ENCODE peak calls at places on chromosomes 3 and 15, in six cellular contexts. I is GM12878, W is HepG2, B is SK-N-SH, D is HCT116, Q is K562. K is an unnamed sample.

GRCh38 chr15:52789601-52790165 is 453 bp downstream of the ONECUT1 start:
- DNase-seq in I (no peak), W (no peak), B (peak; percentile 67), D (no peak), Q (no peak), K (peak; percentile 46)

GRCh38 chr3:162292409-162292808 is 795.8 kb downstream of the OTOL1 start:
- DNase-seq in I (no peak), W (no peak), B (no peak), D (no peak), Q (no peak), K (no peak)

GRCh38 chr3:148604270-148605085 is 93.2 kb upstream of the AGTR1 start:
- DNase-seq in I (no peak), W (no peak), B (no peak), D (no peak), Q (no peak), K (no peak)

GRCh38 chr3:9793161-9793781 is 389 bp downstream of the ARPC4 start:
- DNase-seq in I (no peak), W (peak; percentile 28), B (peak; percentile 35), D (no peak), Q (peak; percentile 70), K (peak; percentile 62)

GRCh38 chr15:80662756-80663553 is 32.2 kb upstream of the ABHD17C start:
- DNase-seq in I (no peak), W (no peak), B (no peak), D (no peak), Q (no peak), K (peak; percentile 24)

GRCh38 chr3:119937229-119937628 is 155.3 kb downstream of the NR1I2 start:
- DNase-seq in I (peak; percentile 78), W (no peak), B (no peak), D (no peak), Q (peak; percentile 29), K (no peak)

GRCh38 chr3:12194669-12195161 is 36.0 kb upstream of the TIMP4 start:
- DNase-seq in I (no peak), W (peak; percentile 45), B (no peak), D (peak; percentile 86), Q (peak; percentile 67), K (peak; percentile 46)

GRCh38 chr15:80028937-80029336 is 30.5 kb upstream of the ZFAND6 start:
- DNase-seq in I (no peak), W (no peak), B (no peak), D (no peak), Q (no peak), K (peak; percentile 49)

GRCh38 chr3:15791525-15791924 is 6.3 kb downstream of the ANKRD28 start:
- DNase-seq in I (no peak), W (peak; percentile 40), B (no peak), D (no peak), Q (no peak), K (no peak)
- H4K20me1 ChIP-seq in I (no peaks in the 10 kb centered on the region), W (no peaks in the 10 kb centered on the region), B (peaks cover 37% of the 10 kb centered on the region), D (no peaks in the 10 kb centered on the region), Q (no peaks in the 10 kb centered on the region), K (peaks cover 5% of the 10 kb centered on the region)

GRCh38 chr3:37458162-37458895 is 283.9 kb upstream of the LRRFIP2 start:
- DNase-seq in I (no peak), W (no peak), B (no peak), D (no peak), Q (peak; percentile 14), K (no peak)
- TF ChIP-seq POLR2AphosphoS5 in I (no peak), W (no peak), B (no peak), D (no peak), Q (no peak), K (no peak)

DNA sequence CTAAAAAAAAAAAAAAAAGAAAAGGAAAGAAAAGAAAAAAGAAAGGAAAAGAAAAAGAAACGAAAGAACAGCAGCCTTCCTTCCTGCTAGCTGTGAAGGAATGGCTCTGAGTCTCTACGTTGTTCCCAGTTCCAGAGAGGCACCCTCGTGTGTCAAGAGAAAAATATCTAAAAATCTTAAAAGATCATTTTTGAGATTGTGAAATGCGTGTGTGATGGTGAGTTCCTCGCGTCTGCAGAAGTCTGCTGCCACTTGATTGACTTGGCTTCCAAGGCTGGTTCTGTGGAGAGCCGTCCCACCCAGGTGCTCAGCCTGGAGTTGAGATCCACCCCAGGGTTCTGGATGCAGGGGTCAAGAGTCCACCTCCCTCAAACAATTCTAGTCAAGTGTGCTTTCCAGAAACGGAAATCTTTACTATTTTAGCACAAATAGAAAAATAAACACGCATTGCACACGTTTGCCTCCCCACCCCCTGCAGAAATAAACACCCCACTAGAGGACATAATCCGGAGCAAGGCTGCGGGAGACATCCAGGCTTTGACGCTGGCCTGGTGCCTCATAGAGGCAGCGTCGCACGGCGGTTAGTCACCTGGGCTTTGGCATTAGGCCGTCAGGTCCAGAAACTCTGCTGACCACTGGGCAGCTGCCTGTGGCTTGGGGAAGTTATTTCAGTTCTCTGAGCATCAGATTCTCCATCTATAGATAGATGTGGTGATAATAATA is 265.4 kb downstream of the FAM43A start:
- DNase-seq in I (no peak), W (no peak), B (no peak), D (no peak), Q (no peak), K (no peak)
- TF ChIP-seq REST in I (no peak), W (no peak), B (no peak), D (no peak), Q (no peak), K (no peak)

DNA sequence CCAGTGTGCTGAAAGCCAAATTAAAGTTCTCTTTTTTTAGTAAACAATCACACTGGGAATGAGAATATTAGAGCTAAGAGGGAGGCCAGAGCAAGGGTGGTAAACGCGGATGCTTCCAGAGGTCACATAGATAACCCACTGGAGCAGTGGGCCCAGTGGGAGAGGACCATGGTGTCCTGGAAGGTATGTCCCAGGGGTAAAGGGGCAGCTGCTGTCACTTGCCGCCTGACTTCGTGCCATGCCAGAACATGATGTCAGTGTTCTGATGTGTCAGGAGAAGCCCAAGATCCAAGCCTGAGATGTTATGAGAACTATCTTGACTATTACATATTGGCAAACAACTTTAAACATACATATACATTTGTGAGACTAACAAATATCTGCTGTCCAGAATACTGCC is 211.9 kb upstream of the IL12A start:
- DNase-seq in I (no peak), W (no peak), B (no peak), D (no peak), Q (no peak), K (no peak)
- H4K20me1 ChIP-seq in I (no peaks in the 10 kb centered on the region), W (no peaks in the 10 kb centered on the region), B (peaks cover under 1% of the 10 kb centered on the region), D (no peaks in the 10 kb centered on the region), Q (no peaks in the 10 kb centered on the region), K (no peaks in the 10 kb centered on the region)

DNA sequence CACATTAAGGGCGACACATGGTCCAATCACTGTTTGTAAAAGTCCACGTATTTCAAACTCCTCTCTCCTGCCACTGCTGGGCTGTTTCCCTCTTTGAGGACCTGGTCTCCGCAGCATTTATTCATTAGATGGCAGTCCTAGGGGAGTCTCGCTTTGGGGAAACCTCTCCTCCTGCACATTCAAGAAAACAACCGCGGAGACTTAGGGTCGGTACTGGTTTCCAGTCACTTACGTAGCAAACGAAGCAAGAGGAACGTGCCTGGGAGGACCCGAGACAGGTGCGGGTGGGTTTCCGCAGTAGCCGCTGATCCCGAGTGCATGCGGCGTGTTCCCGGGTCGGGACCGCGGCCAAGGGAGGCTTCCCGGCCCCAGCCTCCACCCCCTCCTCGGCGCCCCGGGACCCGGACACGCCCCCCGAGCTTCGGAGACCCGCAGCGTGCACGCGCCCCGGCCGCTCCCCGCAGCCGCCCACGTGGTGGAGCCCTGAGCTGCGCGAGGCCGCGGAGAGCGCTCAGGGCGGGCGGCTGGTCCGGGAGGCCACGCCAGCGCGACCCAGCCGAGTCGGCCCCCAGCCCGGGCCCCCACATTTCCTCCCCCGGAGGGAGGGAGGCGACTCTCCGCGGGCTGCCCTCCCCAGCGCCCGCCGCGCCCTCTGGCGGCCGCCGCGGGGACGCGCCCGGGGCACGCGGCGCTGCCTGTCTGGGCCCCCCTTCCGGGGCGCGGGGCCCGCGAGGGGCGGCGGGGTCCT is 1.1 kb upstream of the IGF1R start:
- DNase-seq in I (no peak), W (peak; percentile 51), B (peak; percentile 87), D (peak; percentile 22), Q (peak; percentile 67), K (peak; percentile 90)
- TF ChIP-seq POLR2AphosphoS5 in I (no peak), W (no peak), B (no peak), D (no peak), Q (no peak), K (peak; percentile 66)

DNA sequence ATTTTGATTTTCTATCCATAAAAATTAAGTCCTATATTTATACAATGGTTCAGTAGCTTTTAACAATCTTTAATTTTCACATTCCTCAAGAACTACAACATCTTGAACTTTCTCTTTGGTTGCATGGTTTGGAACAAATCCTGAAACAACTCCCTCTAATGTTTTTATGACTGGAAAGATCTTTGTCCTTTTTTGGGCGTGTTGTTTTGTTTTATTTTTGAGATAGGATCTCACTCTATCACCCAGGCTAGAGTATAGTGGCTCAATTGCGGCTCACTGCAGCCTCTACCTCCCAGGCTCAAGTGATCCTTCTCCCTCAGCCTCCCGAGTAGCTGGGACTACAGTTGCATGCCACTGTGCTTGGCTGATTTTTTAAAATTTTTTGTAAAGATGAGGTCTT is 4.0 kb downstream of the STX19 start:
- DNase-seq in I (no peak), W (no peak), B (no peak), D (no peak), Q (no peak), K (no peak)
- TF ChIP-seq REST in I (no peak), W (no peak), B (no peak), D (no peak), Q (no peak), K (no peak)